ENCODE peak calls at places on chromosomes 12 and 14, in four cellular contexts. P, T, Y and B are unnamed samples.

GRCh38 chr12:105036937-105037649 is 47.2 kb downstream of the ALDH1L2 start:
- DNase-seq in T (no peak), Y (no peak), P (no peak), B (no peak)

GRCh38 chr12:70154087-70154486 is 89.1 kb upstream of the CNOT2 start:
- DNase-seq in Y (no peak), P (no peak), T (no peak), B (no peak)

GRCh38 chr14:22848391-22849164 is 12.2 kb downstream of the MMP14 start:
- DNase-seq in T (peak; percentile 20), Y (peak; percentile 90), P (no peak), B (peak; percentile 76)

GRCh38 chr12:67355428-67356385 is 86.5 kb downstream of the CAND1 start:
- DNase-seq in Y (no peak), P (no peak), T (peak; percentile 74), B (no peak)

GRCh38 chr12:32679910-32680217 is 763 bp downstream of the DNM1L start:
- DNase-seq in T (no peak), Y (no peak), P (no peak), B (no peak)

GRCh38 chr12:97946701-97947100 is 484.1 kb downstream of the RMST start:
- DNase-seq in T (no peak), P (no peak), Y (no peak), B (no peak)

GRCh38 chr14:105468621-105469241 is 5.9 kb upstream of the CRIP2 start:
- DNase-seq in T (no peak), P (no peak), Y (peak; percentile 82), B (peak; percentile 61)

GRCh38 chr12:48858043-48858442 is 6.1 kb upstream of the DDX23 start:
- DNase-seq in P (no peak), T (no peak), Y (no peak), B (no peak)

GRCh38 chr12:24977711-24978110 is 28.8 kb upstream of the BCAT1 start:
- DNase-seq in Y (no peak), P (no peak), T (no peak), B (no peak)

GRCh38 chr14:34250959-34251358 is 211.1 kb downstream of the SPTSSA start:
- DNase-seq in P (no peak), T (no peak), Y (no peak), B (no peak)

GRCh38 chr12:106446429-106447092 is 89.0 kb downstream of the POLR3B start:
- DNase-seq in P (no peak), Y (no peak), T (no peak), B (no peak)

GRCh38 chr12:63238892-63239291 is 87.9 kb upstream of the AVPR1A start:
- DNase-seq in Y (no peak), T (no peak), P (no peak), B (no peak)

GRCh38 chr12:50166776-50167025 is 468 bp downstream of the CERS5 start:
- DNase-seq in T (no peak), Y (no peak), P (peak; percentile 51), B (peak; percentile 41)

GRCh38 chr12:25384038-25384953 is 133.6 kb upstream of the KRAS start:
- DNase-seq in T (no peak), Y (no peak), P (peak; percentile 64), B (no peak)

GRCh38 chr12:46798056-46798455 is 27.7 kb downstream of the SLC38A4 start:
- DNase-seq in P (peak; percentile 45), T (no peak), Y (no peak), B (no peak)

GRCh38 chr12:130501821-130502220 is 164.1 kb downstream of the PIWIL1 start:
- DNase-seq in T (no peak), P (no peak), Y (no peak), B (no peak)

GRCh38 chr12:34295366-34296142 is 273.3 kb downstream of the ALG10 start:
- DNase-seq in T (no peak), Y (no peak), P (peak; percentile 28), B (no peak)

GRCh38 chr14:88363624-88364023 is 21.8 kb upstream of the SPATA7 start:
- DNase-seq in Y (no peak), P (no peak), T (no peak), B (no peak)

GRCh38 chr14:24954697-24955037 is 95.3 kb downstream of the STXBP6 start:
- DNase-seq in Y (no peak), P (no peak), T (no peak), B (no peak)

GRCh38 chr12:106245767-106246166 is 2.1 kb downstream of the CKAP4 start:
- DNase-seq in Y (peak; percentile 72), T (peak; percentile 83), P (no peak), B (no peak)

GRCh38 chr14:90500665-90501370 is 104.0 kb downstream of the CALM1 start:
- DNase-seq in T (no peak), P (no peak), Y (no peak), B (no peak)

GRCh38 chr14:95993768-95994592 is 45.2 kb upstream of the C14orf132 start:
- DNase-seq in Y (no peak), T (peak; percentile 34), P (no peak), B (peak; percentile 16)

GRCh38 chr14:92690171-92691011 is 58.0 kb downstream of the LGMN start:
- DNase-seq in T (no peak), P (no peak), Y (peak; percentile 60), B (peak; percentile 25)

GRCh38 chr12:105204916-105205315 is 31.1 kb downstream of the APPL2 start:
- DNase-seq in P (no peak), Y (no peak), T (peak; percentile 80), B (no peak)

GRCh38 chr14:61498303-61498702 is 176.9 kb downstream of the PRKCH start:
- DNase-seq in P (no peak), T (peak; percentile 51), Y (peak; percentile 30), B (no peak)

GRCh38 chr14:54108481-54109471 is 152.2 kb upstream of the BMP4 start:
- DNase-seq in Y (no peak), T (peak; percentile 88), P (no peak), B (no peak)

GRCh38 chr12:52246720-52247621 is 13.9 kb downstream of the KRT7 start:
- DNase-seq in P (no peak), Y (no peak), T (peak; percentile 45), B (no peak)

DNA sequence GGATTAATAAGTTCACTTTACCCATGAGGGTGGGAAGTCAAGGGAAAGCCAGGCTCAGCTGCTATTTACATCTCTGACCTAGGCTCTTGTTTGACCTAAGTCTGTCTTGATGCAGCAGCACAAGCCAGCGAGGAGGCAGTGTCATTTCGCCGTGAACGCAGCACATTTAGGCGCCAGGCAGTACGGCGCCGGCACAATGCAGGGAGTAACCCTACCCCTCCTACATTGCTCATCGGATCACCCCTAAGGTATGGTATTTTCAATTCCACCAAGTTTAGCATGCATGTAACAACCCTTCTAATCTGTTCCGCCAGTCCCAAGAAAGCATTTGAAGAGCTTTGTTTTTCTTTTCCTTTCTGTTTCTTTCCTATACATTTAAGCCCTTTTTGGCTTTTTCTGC is 81.2 kb downstream of the PCNX1 start:
- DNase-seq in Y (peak; percentile 26), T (no peak), P (no peak), B (no peak)
- H3K4me1 ChIP-seq in Y (no peaks in the 10 kb centered on the region), T (no peaks in the 10 kb centered on the region), P (no peaks in the 10 kb centered on the region), B (peaks cover 34% of the 10 kb centered on the region)

DNA sequence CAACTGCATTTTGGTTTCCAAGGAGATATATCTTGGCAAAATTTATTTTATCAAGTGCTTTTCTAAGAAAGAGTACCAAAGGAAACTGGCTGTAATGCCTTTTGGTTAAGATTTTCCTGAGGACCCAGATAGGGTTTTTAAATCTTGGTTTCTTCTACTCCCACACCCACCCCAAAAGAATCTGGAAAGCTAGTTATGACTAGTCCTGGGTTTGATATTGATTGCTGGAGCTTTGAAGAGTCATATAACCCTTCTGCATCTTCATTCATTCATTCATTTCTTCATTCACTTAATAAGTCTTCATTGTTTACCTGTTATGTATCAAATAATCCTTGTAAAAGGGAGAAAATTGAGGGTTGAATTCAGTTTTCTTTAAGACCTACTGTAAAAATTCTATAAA is 425.2 kb downstream of the PCNX1 start:
- DNase-seq in P (no peak), T (no peak), Y (no peak), B (no peak)
- H3K4me1 ChIP-seq in P (peaks cover 27% of the 10 kb centered on the region), T (no peaks in the 10 kb centered on the region), Y (no peaks in the 10 kb centered on the region), B (no peaks in the 10 kb centered on the region)

GRCh38 chr12:27261866-27262265 is 17.8 kb downstream of the STK38L start:
- DNase-seq in T (no peak), P (no peak), Y (no peak), B (no peak)
- H3K4me1 ChIP-seq in T (peaks cover 32% of the 10 kb centered on the region), P (no peaks in the 10 kb centered on the region), Y (peaks cover 4% of the 10 kb centered on the region), B (no peaks in the 10 kb centered on the region)

GRCh38 chr14:100911665-100912316 is 8.3 kb upstream of the RTL1 start:
- DNase-seq in P (no peak), T (no peak), Y (no peak), B (no peak)

GRCh38 chr14:100914597-100915021 is 11.1 kb upstream of the RTL1 start:
- DNase-seq in Y (no peak), T (peak; percentile 5), P (no peak), B (no peak)

GRCh38 chr14:100910888-100911664 is 7.6 kb upstream of the RTL1 start:
- DNase-seq in T (no peak), Y (no peak), P (no peak), B (no peak)

GRCh38 chr14:100915582-100915981 is 12.1 kb upstream of the RTL1 start:
- DNase-seq in T (no peak), P (no peak), Y (no peak), B (no peak)
- H3K4me1 ChIP-seq in T (peaks cover 20% of the 10 kb centered on the region), P (no peaks in the 10 kb centered on the region), Y (no peaks in the 10 kb centered on the region), B (no peaks in the 10 kb centered on the region)